ENCODE peak calls at places on chromosomes 11 and 22, in five cellular contexts. V, D, Z, P and X are unnamed samples.

GRCh38 chr11:78812513-78813293 is 238.0 kb upstream of the NARS2 start:
- DNase-seq in V (no peak), D (no peak), Z (no peak), P (no peak), X (no peak)

GRCh38 chr11:111440416-111441205 is 61.5 kb upstream of the POU2AF1 start:
- DNase-seq in V (no peak), D (no peak), Z (no peak), P (no peak), X (no peak)

GRCh38 chr11:130211144-130211543 is 51.6 kb downstream of the ST14 start:
- DNase-seq in V (no peak), D (no peak), Z (no peak), P (no peak), X (no peak)

GRCh38 chr11:706439-706956 is 467 bp downstream of the EPS8L2 start:
- DNase-seq in V (no peak), D (no peak), Z (no peak), P (no peak), X (no peak)

GRCh38 chr11:130945945-130946344 is 29.7 kb upstream of the SNX19 start:
- DNase-seq in V (no peak), D (no peak), Z (no peak), P (no peak), X (no peak)

GRCh38 chr11:1470681-1471611 is 15.6 kb downstream of the MOB2 start:
- DNase-seq in V (no peak), D (no peak), Z (no peak), P (no peak), X (no peak)

GRCh38 chr11:19290356-19290755 is 49.6 kb upstream of the E2F8 start:
- DNase-seq in V (no peak), D (no peak), Z (no peak), P (no peak), X (no peak)

GRCh38 chr11:115869780-115870431 is 365.7 kb upstream of the CADM1 start:
- DNase-seq in V (no peak), D (no peak), Z (no peak), P (peak; percentile 89), X (no peak)

GRCh38 chr22:16810188-16810802 is 14.9 kb downstream of the XKR3 start:
- DNase-seq in V (no peak), D (no peak), Z (no peak), P (no peak), X (no peak)

GRCh38 chr11:130070109-130070828 is 575 bp downstream of the APLP2 start:
- DNase-seq in V (peak; percentile 51), D (peak; percentile 44), Z (peak; percentile 40), P (no peak), X (peak; percentile 28)

GRCh38 chr11:23232652-23233051 is 372.4 kb upstream of the CCDC179 start:
- DNase-seq in V (no peak), D (no peak), Z (no peak), P (no peak), X (no peak)

GRCh38 chr11:88367310-88367709 is 29.8 kb upstream of the CTSC start:
- DNase-seq in V (no peak), D (peak; percentile 58), Z (no peak), P (no peak), X (no peak)

GRCh38 chr11:57248780-57249383 is 11.8 kb upstream of the APLNR start:
- DNase-seq in V (no peak), D (peak; percentile 15), Z (no peak), P (peak; percentile 61), X (no peak)

GRCh38 chr11:35750981-35751663 is 88.5 kb downstream of the TRIM44 start:
- DNase-seq in V (no peak), D (no peak), Z (no peak), P (no peak), X (no peak)

GRCh38 chr11:48090174-48090573 is 109.8 kb downstream of the PTPRJ start:
- DNase-seq in V (no peak), D (no peak), Z (no peak), P (no peak), X (no peak)

GRCh38 chr11:70568504-70569172 is 170.3 kb downstream of the CTTN start:
- DNase-seq in V (peak; percentile 53), D (no peak), Z (no peak), P (no peak), X (no peak)

GRCh38 chr11:128898580-128899344 is 7.6 kb downstream of the KCNJ5 start:
- DNase-seq in V (no peak), D (no peak), Z (no peak), P (no peak), X (no peak)

GRCh38 chr11:63763506-63764200 is 4.9 kb downstream of the ZFTA start:
- DNase-seq in V (no peak), D (no peak), Z (no peak), P (no peak), X (no peak)

GRCh38 chr22:22955866-22956535 is 68.4 kb downstream of the IGLL5 start:
- DNase-seq in V (peak; percentile 62), D (peak; percentile 79), Z (peak; percentile 79), P (peak; percentile 72), X (peak; percentile 28)

GRCh38 chr11:85955531-85955930 is 100.3 kb downstream of the CCDC83 start:
- DNase-seq in V (no peak), D (no peak), Z (no peak), P (no peak), X (no peak)

GRCh38 chr22:21938071-21938822 is 14.4 kb downstream of the PPM1F start:
- DNase-seq in V (peak; percentile 95), D (peak; percentile 89), Z (peak; percentile 94), P (peak; percentile 94), X (peak; percentile 80)

GRCh38 chr11:11351042-11351586 is 1.9 kb downstream of the CSNK2A3 start:
- DNase-seq in V (no peak), D (no peak), Z (no peak), P (no peak), X (no peak)

GRCh38 chr22:20399866-20400605 is 6.1 kb downstream of the ZNF74 start:
- DNase-seq in V (no peak), D (no peak), Z (no peak), P (no peak), X (no peak)

GRCh38 chr22:31173386-31174145 is 13.6 kb downstream of the RNF185 start:
- DNase-seq in V (no peak), D (no peak), Z (no peak), P (no peak), X (no peak)

GRCh38 chr11:30481385-30481784 is 104.8 kb downstream of the MPPED2 start:
- DNase-seq in V (no peak), D (no peak), Z (no peak), P (peak; percentile 10), X (no peak)

GRCh38 chr11:9660886-9661285 is 3.0 kb upstream of the SWAP70 start:
- DNase-seq in V (no peak), D (no peak), Z (no peak), P (no peak), X (no peak)

GRCh38 chr22:38416621-38417251 is 38.3 kb downstream of the KCNJ4 start:
- DNase-seq in V (no peak), D (no peak), Z (no peak), P (no peak), X (no peak)

GRCh38 chr22:47294222-47294532 is 531.7 kb downstream of the TBC1D22A start:
- DNase-seq in V (no peak), D (no peak), Z (no peak), P (no peak), X (no peak)

GRCh38 chr22:50713008-50713385 is 25.0 kb upstream of the ACR start:
- DNase-seq in V (no peak), D (no peak), Z (no peak), P (no peak), X (no peak)

GRCh38 chr11:62726156-62727006 is 876 bp downstream of the HNRNPUL2 start:
- DNase-seq in V (no peak), D (no peak), Z (no peak), P (no peak), X (no peak)

GRCh38 chr11:19561011-19561410 is 151.6 kb upstream of the NAV2 start:
- DNase-seq in V (no peak), D (no peak), Z (no peak), P (no peak), X (no peak)

GRCh38 chr11:2674681-2675131 is 25.1 kb downstream of the KCNQ1OT1 start:
- DNase-seq in V (peak; percentile 43), D (no peak), Z (no peak), P (no peak), X (no peak)

GRCh38 chr11:87897079-87897478 is 278.2 kb downstream of the RAB38 start:
- DNase-seq in V (no peak), D (no peak), Z (no peak), P (no peak), X (no peak)

GRCh38 chr11:119907934-119908760 is 179.1 kb upstream of the NECTIN1 start:
- DNase-seq in V (no peak), D (no peak), Z (no peak), P (peak; percentile 75), X (no peak)

GRCh38 chr11:22510741-22511140 is 114.9 kb downstream of the FANCF start:
- DNase-seq in V (no peak), D (no peak), Z (no peak), P (no peak), X (no peak)